ENCODE peak calls at places on chromosomes 12 and 14, in ten cellular contexts. B is RPMI8226; D is stimulated activated CD8-positive, alpha-beta memory T cell treated with anti-CD3 and anti-CD28 coated beads, Interleukin-15, amount 100 ng/mL, for 24 hours; F is glomerular endothelial cell; N is NCI-H1436 treated with DMSO at 0.1 percent for 48 hours; X is GM03348; T is activated CD4-positive, alpha-beta T cell treated with anti-CD3 and anti-CD28 coated beads, Interleukin-2, amount 50 U/mL, for 1 hour; Z is NCI-H82; C is WERI-Rb-1; A is T47D. U is an unnamed sample.
A peak's percentile ranks its signal among the peaks of the same experiment; 100 is the strongest.

GRCh38 chr14:101072945-101073597 is 169.5 kb upstream of the RTL1 start:
- DNase-seq in N (peak; percentile 73), Z (no peak), X (peak; percentile 78), F (peak; percentile 91), B (peak; percentile 45), C (no peak), A (peak; percentile 90), T (no peak), D (no peak), U (no peak)

GRCh38 chr12:26513357-26514043 is 318.1 kb downstream of the SSPN start:
- DNase-seq in Z (no peak), N (no peak), T (no peak), F (no peak), C (no peak), B (no peak), A (no peak), D (no peak), X (no peak), U (no peak)

GRCh38 chr12:52205584-52206308 is 13.9 kb upstream of the KRT80 start:
- DNase-seq in C (no peak), D (no peak), Z (peak; percentile 54), T (no peak), F (no peak), N (no peak), X (no peak), A (no peak), B (no peak), U (no peak)

GRCh38 chr12:104340177-104340576 is 36.6 kb downstream of the EID3 start:
- DNase-seq in A (no peak), F (no peak), C (no peak), B (no peak), Z (no peak), N (no peak), T (no peak), D (no peak), X (no peak), U (no peak)

GRCh38 chr14:93977790-93978581 is 1.6 kb upstream of the ASB2 start:
- DNase-seq in A (no peak), C (no peak), D (no peak), B (peak; percentile 82), N (no peak), F (no peak), Z (no peak), T (peak; percentile 60), X (no peak), U (no peak)

GRCh38 chr12:104494137-104494815 is 37.5 kb downstream of the CHST11 start:
- DNase-seq in N (no peak), A (no peak), F (no peak), C (no peak), Z (no peak), X (peak; percentile 46), B (no peak), T (peak; percentile 55), D (no peak), U (no peak)

GRCh38 chr12:11555743-11556625 is 93.5 kb upstream of the ETV6 start:
- DNase-seq in A (peak; percentile 7), X (no peak), C (no peak), D (no peak), F (no peak), N (no peak), T (no peak), B (peak; percentile 13), Z (no peak), U (no peak)

GRCh38 chr12:99027491-99027890 is 382.4 kb downstream of the APAF1 start:
- DNase-seq in C (no peak), A (no peak), B (no peak), T (no peak), X (no peak), F (no peak), N (no peak), D (no peak), Z (no peak), U (no peak)

GRCh38 chr14:60090864-60091519 is 731 bp upstream of the PCNX4 start:
- DNase-seq in T (peak; percentile 8), B (peak; percentile 32), N (peak; percentile 18), F (peak; percentile 36), X (peak; percentile 70), Z (peak; percentile 87), D (no peak), C (peak; percentile 50), A (peak; percentile 71), U (no peak)

GRCh38 chr12:49369723-49370145 is 2.5 kb downstream of the SPATS2 start:
- DNase-seq in Z (peak; percentile 66), A (peak; percentile 63), D (no peak), N (no peak), C (peak; percentile 18), F (no peak), X (peak; percentile 76), T (no peak), B (peak; percentile 93), U (no peak)

GRCh38 chr12:27521066-27521465 is 2.9 kb upstream of the PPFIBP1 start:
- DNase-seq in F (no peak), A (no peak), D (no peak), T (no peak), N (no peak), Z (no peak), B (no peak), C (no peak), X (peak; percentile 75), U (no peak)

GRCh38 chr14:93619176-93619793 is 169.0 kb downstream of the PRIMA1 start:
- DNase-seq in Z (peak; percentile 71), B (peak; percentile 38), D (no peak), N (peak; percentile 2), X (peak; percentile 61), C (peak; percentile 33), T (no peak), F (peak; percentile 14), A (peak; percentile 73), U (peak; percentile 81)

GRCh38 chr12:52087961-52088820 is 8.7 kb downstream of the SMIM41 start:
- DNase-seq in Z (peak; percentile 81), B (no peak), D (no peak), T (no peak), F (no peak), A (no peak), X (peak; percentile 3), C (peak; percentile 21), N (no peak), U (no peak)

GRCh38 chr12:82425241-82425640 is 66.9 kb downstream of the METTL25 start:
- DNase-seq in D (no peak), T (no peak), C (no peak), N (no peak), A (no peak), X (peak; percentile 3), F (no peak), Z (no peak), B (no peak), U (peak; percentile 22)

GRCh38 chr14:99986416-99986815 is 78.8 kb upstream of the EVL start:
- DNase-seq in C (no peak), D (no peak), B (no peak), N (no peak), Z (no peak), A (no peak), F (no peak), X (peak; percentile 73), T (no peak), U (no peak)

GRCh38 chr12:51238510-51239334 is at the start of gene DAZAP2:
- DNase-seq in X (peak; percentile 99), B (peak; percentile 97), Z (peak; percentile 98), D (peak; percentile 83), F (no peak), A (peak; percentile 99), N (peak; percentile 56), C (peak; percentile 96), T (peak; percentile 94), U (peak; percentile 77)

GRCh38 chr14:85165091-85165490 is 364.9 kb upstream of the FLRT2 start:
- DNase-seq in T (no peak), X (no peak), N (no peak), B (no peak), A (peak; percentile 20), C (no peak), F (peak; percentile 42), Z (no peak), D (no peak), U (no peak)

GRCh38 chr14:95215094-95215493 is 57.8 kb upstream of the DICER1 start:
- DNase-seq in C (no peak), T (no peak), N (no peak), D (no peak), Z (no peak), F (no peak), A (no peak), X (no peak), B (no peak), U (no peak)

GRCh38 chr14:37585101-37585479 is 10.0 kb downstream of the FOXA1 start:
- DNase-seq in A (peak; percentile 96), Z (no peak), F (no peak), N (no peak), B (no peak), D (no peak), X (no peak), C (peak; percentile 18), T (no peak), U (no peak)

GRCh38 chr12:75196408-75196807 is 13.2 kb downstream of the KCNC2 start:
- DNase-seq in Z (no peak), B (no peak), C (no peak), D (no peak), T (no peak), A (no peak), X (no peak), N (no peak), F (no peak), U (no peak)